ENCODE peak calls at places on chromosomes 3 and 15, in four cellular contexts. U is left lung, Q is dorsolateral prefrontal cortex, A is coronary artery. I is an unnamed sample.

GRCh38 chr3:79233431-79234060 is 534.3 kb downstream of the ROBO1 start:
- DNase-seq in Q (no peak), U (no peak), A (no peak), I (no peak)

GRCh38 chr3:5026046-5026362 is 46.8 kb downstream of the BHLHE40 start:
- DNase-seq in U (no peak), Q (no peak), A (no peak), I (no peak)

GRCh38 chr15:82393671-82394070 is 35.9 kb upstream of the GOLGA6L9 start:
- DNase-seq in Q (no peak), U (no peak), A (no peak), I (no peak)

GRCh38 chr15:39787479-39787878 is 4.8 kb upstream of the FSIP1 start:
- DNase-seq in U (no peak), Q (no peak), A (no peak), I (no peak)

GRCh38 chr3:28295819-28296364 is 52.6 kb upstream of the ZCWPW2 start:
- DNase-seq in U (no peak), Q (no peak), A (no peak), I (no peak)

GRCh38 chr3:62361824-62362223 is 11.5 kb downstream of the FEZF2 start:
- DNase-seq in A (no peak), Q (no peak), U (no peak), I (no peak)

GRCh38 chr15:101156509-101157159 is 95.2 kb downstream of the CHSY1 start:
- DNase-seq in A (no peak), U (no peak), Q (no peak), I (no peak)

GRCh38 chr3:86814321-86814720 is 176.6 kb downstream of the VGLL3 start:
- DNase-seq in Q (peak), U (no peak), A (no peak), I (no peak)

GRCh38 chr15:79450648-79451047 is 18.5 kb downstream of the MINAR1 start:
- DNase-seq in U (no peak), Q (no peak), A (no peak), I (no peak)

GRCh38 chr3:196388946-196389345 is 43.3 kb downstream of the UBXN7 start:
- DNase-seq in U (no peak), A (no peak), Q (no peak), I (no peak)

GRCh38 chr3:50550079-50550736 is 17.3 kb downstream of the C3orf18 start:
- DNase-seq in U (no peak), Q (peak), A (no peak), I (peak)

GRCh38 chr3:76456322-76456721 is 583.6 kb upstream of the ROBO2 start:
- DNase-seq in U (no peak), A (no peak), Q (no peak), I (no peak)

GRCh38 chr3:151398895-151399294 is 14.3 kb upstream of the P2RY12 start:
- DNase-seq in Q (no peak), U (no peak), A (no peak), I (no peak)

GRCh38 chr3:149120051-149120972 is 9.1 kb upstream of the HPS3 start:
- DNase-seq in Q (no peak), A (no peak), U (no peak), I (no peak)

GRCh38 chr3:70360985-70361384 is 48.5 kb upstream of the MDFIC2 start:
- DNase-seq in A (no peak), Q (no peak), U (no peak), I (no peak)

GRCh38 chr3:111173906-111174305 is 102.3 kb downstream of the NECTIN3 start:
- DNase-seq in U (no peak), A (no peak), Q (no peak), I (no peak)

GRCh38 chr3:107999215-107999775 is 91.5 kb downstream of the CD47 start:
- DNase-seq in Q (no peak), A (no peak), U (no peak), I (no peak)

GRCh38 chr3:11389570-11390268 is 117.5 kb downstream of the ATG7 start:
- DNase-seq in Q (no peak), U (no peak), A (no peak), I (no peak)
- H3K27ac ChIP-seq in Q (no peak), U (no peak), A (no peak), I (no peak)

GRCh38 chr3:43073836-43074220 is 32.1 kb downstream of the POMGNT2 start:
- DNase-seq in Q (peak), U (no peak), A (no peak), I (no peak)

GRCh38 chr3:43072361-43072760 is 33.5 kb downstream of the POMGNT2 start:
- DNase-seq in A (no peak), U (no peak), Q (no peak), I (no peak)

GRCh38 chr3:43073116-43073835 is 32.6 kb downstream of the POMGNT2 start:
- DNase-seq in A (no peak), U (no peak), Q (no peak), I (no peak)

GRCh38 chr3:43074482-43074881 is 31.4 kb downstream of the POMGNT2 start:
- DNase-seq in U (no peak), Q (no peak), A (no peak), I (no peak)

GRCh38 chr3:43071313-43071893 is 34.5 kb downstream of the POMGNT2 start:
- DNase-seq in A (no peak), U (no peak), Q (no peak), I (no peak)
- TF ChIP-seq CTCF in A (no peak), U (peak), Q (peak), I (no peak)

DNA sequence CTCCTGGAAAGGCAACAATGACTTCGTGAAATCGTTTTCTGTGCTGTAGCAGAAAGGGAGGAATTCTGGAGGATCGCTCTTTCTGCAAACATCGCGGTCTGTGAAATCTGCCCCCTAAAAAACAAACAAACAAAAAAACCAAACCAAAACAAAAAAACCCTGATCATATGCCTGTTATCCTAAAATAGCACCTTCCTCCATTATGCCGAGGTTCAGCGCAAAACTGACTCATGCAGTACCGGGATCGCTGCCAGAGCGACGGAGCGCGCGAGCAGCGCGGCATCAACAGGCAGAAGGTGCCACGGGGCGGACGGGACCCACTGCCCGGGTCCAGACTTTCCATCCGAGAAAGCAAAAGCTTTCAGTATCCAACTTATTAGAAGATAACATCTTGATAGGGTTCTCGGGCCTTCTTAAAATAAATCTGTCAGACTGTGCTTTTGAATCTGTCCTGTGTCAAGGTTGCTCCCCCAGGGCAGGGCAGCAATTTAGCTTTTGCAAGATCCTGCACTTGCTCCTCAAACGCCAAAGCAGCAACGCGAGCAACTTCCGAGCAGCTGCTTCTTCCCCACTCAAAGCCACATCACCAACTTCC is 156.0 kb downstream of the FGF12 start:
- DNase-seq in Q (peak), A (peak), U (peak), I (peak)
- H3K4me3 ChIP-seq in Q (peak), A (peak), U (peak), I (peak)

GRCh38 chr3:61299343-61299742 is 48.1 kb upstream of the FHIT start:
- DNase-seq in Q (no peak), U (no peak), A (no peak), I (no peak)

DNA sequence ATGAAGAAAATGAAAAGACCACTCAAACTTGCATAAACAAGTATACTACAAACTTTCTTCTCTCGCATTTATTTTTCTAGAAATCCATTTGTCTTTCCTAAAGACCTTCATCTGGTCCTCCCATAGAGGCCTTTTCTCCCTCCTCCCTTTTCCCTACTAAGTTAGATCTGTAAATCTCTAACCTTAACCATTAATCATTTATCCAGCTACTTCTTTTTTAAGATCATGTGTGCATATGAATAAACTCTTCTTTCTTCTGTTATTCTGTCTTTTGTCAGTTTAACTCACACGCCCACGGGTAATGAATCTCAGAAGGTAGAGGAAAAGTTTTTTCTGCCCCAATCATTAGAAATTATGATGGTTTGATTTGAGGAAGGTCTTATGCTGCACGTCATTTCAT is 48.7 kb upstream of the FHIT start:
- DNase-seq in U (no peak), A (no peak), Q (no peak), I (no peak)
- H3K27ac ChIP-seq in U (no peak), A (no peak), Q (no peak), I (no peak)

GRCh38 chr3:29868702-29869101 is 587.8 kb downstream of the RBMS3 start:
- DNase-seq in A (no peak), Q (no peak), U (no peak), I (no peak)

GRCh38 chr3:29871087-29871486 is 590.2 kb downstream of the RBMS3 start:
- DNase-seq in A (no peak), Q (no peak), U (no peak), I (no peak)
- TF ChIP-seq CTCF in A (no peak), Q (no peak), U (no peak), I (no peak)

I was measured in ovary.